ENCODE peak calls at places on chromosome 17, in nine cellular contexts. Q is Ammon's horn; B is activated CD4-positive, alpha-beta memory T cell treated with anti-CD3 and anti-CD28 coated beads, Interleukin-2, amount 10 ng/mL, durations not matched to agents 7 days and 5 days; F is HT-29; E is Peyer's patch; K is NCI-H82; P is GM03348; J is aorta; R is activated T-helper 1 cell treated with Interleukin-2 at 50 U/mL for 16 hours. H is an unnamed sample.

GRCh38 chr17:7803981-7804380 is 30.0 kb upstream of the KDM6B start:
- DNase-seq in Q (no peak), B (no peak), F (peak; percentile 74), E (no peak), K (no peak), P (no peak), J (no peak), R (no peak), H (no peak)

GRCh38 chr17:51046527-51047384 is 73.9 kb downstream of the SPAG9 start:
- DNase-seq in Q (peak; percentile 99), B (no peak), F (no peak), E (no peak), K (peak; percentile 100), P (peak; percentile 81), J (no peak), R (no peak), H (peak; percentile 89)

GRCh38 chr17:17032131-17032692 is 10.0 kb upstream of the MPRIP start:
- DNase-seq in Q (peak; percentile 87), B (no peak), F (peak; percentile 66), E (peak; percentile 70), K (peak; percentile 52), P (peak; percentile 94), J (peak; percentile 91), R (no peak), H (peak; percentile 94)

GRCh38 chr17:32558328-32558955 is 71.6 kb downstream of the CDK5R1 start:
- DNase-seq in Q (no peak), B (no peak), F (no peak), E (no peak), K (no peak), P (no peak), J (no peak), R (no peak), H (no peak)

GRCh38 chr17:76147211-76148014 is 6.4 kb upstream of the FOXJ1 start:
- DNase-seq in Q (no peak), B (no peak), F (peak; percentile 38), E (peak; percentile 39), K (peak; percentile 53), P (peak; percentile 73), J (peak; percentile 62), R (no peak), H (peak; percentile 52)

GRCh38 chr17:42843358-42843934 is 934 bp upstream of the AOC2 start:
- DNase-seq in Q (peak; percentile 81), B (no peak), F (peak; percentile 80), E (no peak), K (peak; percentile 71), P (peak; percentile 86), J (no peak), R (no peak), H (peak; percentile 56)

GRCh38 chr17:65270932-65271700 is 133.9 kb downstream of the RGS9 start:
- DNase-seq in Q (no peak), B (no peak), F (no peak), E (no peak), K (no peak), P (no peak), J (no peak), R (no peak), H (no peak)

GRCh38 chr17:15124746-15125145 is 140.4 kb downstream of the PMP22 start:
- DNase-seq in Q (no peak), B (no peak), F (no peak), E (no peak), K (no peak), P (peak; percentile 22), J (no peak), R (no peak), H (no peak)

GRCh38 chr17:2372180-2372579 is 28.7 kb downstream of the MNT start:
- DNase-seq in Q (no peak), B (no peak), F (no peak), E (no peak), K (no peak), P (no peak), J (no peak), R (no peak), H (no peak)

GRCh38 chr17:13825526-13826040 is 223.9 kb upstream of the HS3ST3A1 start:
- DNase-seq in Q (no peak), B (no peak), F (no peak), E (no peak), K (no peak), P (no peak), J (no peak), R (no peak), H (no peak)